ENCODE peak calls at places on chromosome 5, in four cellular contexts. One of them, this sample, is unnamed.

GRCh38 chr5:1888541-1889251 is 6.0 kb upstream of the IRX4 start:
- DNase-seq in fibroblast of the aortic adventitia: no peak
- DNase-seq in brain microvascular endothelial cell: no peak
- DNase-seq in lower lobe of right lung: peak
- DNase-seq in this sample: no peak

GRCh38 chr5:60287174-60287771 is 393.7 kb upstream of the PDE4D start:
- DNase-seq in fibroblast of the aortic adventitia: peak
- DNase-seq in brain microvascular endothelial cell: peak
- DNase-seq in lower lobe of right lung: peak
- DNase-seq in this sample: peak

GRCh38 chr5:31554552-31554951 is 22.5 kb downstream of the C5orf22 start:
- DNase-seq in fibroblast of the aortic adventitia: no peak
- DNase-seq in brain microvascular endothelial cell: no peak
- DNase-seq in lower lobe of right lung: no peak
- DNase-seq in this sample: no peak

GRCh38 chr5:115616892-115617291 is 8.9 kb downstream of the TMED7 start:
- DNase-seq in lower lobe of right lung: no peak
- DNase-seq in fibroblast of the aortic adventitia: no peak
- DNase-seq in brain microvascular endothelial cell: no peak
- DNase-seq in this sample: no peak

GRCh38 chr5:138448481-138449398 is 9.9 kb downstream of the REEP2 start:
- DNase-seq in fibroblast of the aortic adventitia: peak
- DNase-seq in brain microvascular endothelial cell: peak
- DNase-seq in lower lobe of right lung: no peak
- DNase-seq in this sample: peak

GRCh38 chr5:158837908-158838307 is 261.8 kb downstream of the EBF1 start:
- DNase-seq in brain microvascular endothelial cell: no peak
- DNase-seq in lower lobe of right lung: no peak
- DNase-seq in fibroblast of the aortic adventitia: no peak
- DNase-seq in this sample: no peak

GRCh38 chr5:119396265-119396664 is 40.4 kb downstream of the TNFAIP8 start:
- DNase-seq in brain microvascular endothelial cell: no peak
- DNase-seq in lower lobe of right lung: no peak
- DNase-seq in fibroblast of the aortic adventitia: no peak
- DNase-seq in this sample: no peak

GRCh38 chr5:669111-669841 is 23.9 kb downstream of the TPPP start:
- DNase-seq in lower lobe of right lung: peak
- DNase-seq in fibroblast of the aortic adventitia: no peak
- DNase-seq in brain microvascular endothelial cell: peak
- DNase-seq in this sample: peak

GRCh38 chr5:153211052-153211451 is 279.4 kb upstream of the GRIA1 start:
- DNase-seq in brain microvascular endothelial cell: no peak
- DNase-seq in fibroblast of the aortic adventitia: no peak
- DNase-seq in lower lobe of right lung: no peak
- DNase-seq in this sample: no peak

GRCh38 chr5:33840927-33841547 is 50.8 kb downstream of the ADAMTS12 start:
- DNase-seq in lower lobe of right lung: no peak
- DNase-seq in fibroblast of the aortic adventitia: no peak
- DNase-seq in brain microvascular endothelial cell: no peak
- DNase-seq in this sample: no peak

GRCh38 chr5:160930361-160930760 is 78.3 kb upstream of the ATP10B start:
- DNase-seq in brain microvascular endothelial cell: no peak
- DNase-seq in fibroblast of the aortic adventitia: no peak
- DNase-seq in lower lobe of right lung: no peak
- DNase-seq in this sample: no peak

GRCh38 chr5:158773151-158773550 is 326.6 kb downstream of the EBF1 start:
- DNase-seq in lower lobe of right lung: no peak
- DNase-seq in fibroblast of the aortic adventitia: peak
- DNase-seq in brain microvascular endothelial cell: no peak
- DNase-seq in this sample: no peak

GRCh38 chr5:31443572-31443971 is 88.3 kb downstream of the DROSHA start:
- DNase-seq in lower lobe of right lung: no peak
- DNase-seq in fibroblast of the aortic adventitia: no peak
- DNase-seq in brain microvascular endothelial cell: no peak
- DNase-seq in this sample: no peak

GRCh38 chr5:109329296-109330252 is 80.2 kb downstream of the PJA2 start:
- DNase-seq in lower lobe of right lung: no peak
- DNase-seq in brain microvascular endothelial cell: peak
- DNase-seq in fibroblast of the aortic adventitia: peak
- DNase-seq in this sample: peak

GRCh38 chr5:10724799-10725507 is 36.1 kb downstream of the DAP start:
- DNase-seq in fibroblast of the aortic adventitia: peak
- DNase-seq in lower lobe of right lung: no peak
- DNase-seq in brain microvascular endothelial cell: peak
- DNase-seq in this sample: peak

GRCh38 chr5:191036-191948 is at the start of gene LRRC14B:
- DNase-seq in lower lobe of right lung: peak
- DNase-seq in brain microvascular endothelial cell: no peak
- DNase-seq in fibroblast of the aortic adventitia: no peak
- DNase-seq in this sample: no peak

GRCh38 chr5:110869927-110870326 is 131.1 kb downstream of the SLC25A46 start:
- DNase-seq in brain microvascular endothelial cell: no peak
- DNase-seq in fibroblast of the aortic adventitia: no peak
- DNase-seq in lower lobe of right lung: no peak
- DNase-seq in this sample: no peak

GRCh38 chr5:110865400-110866094 is 126.7 kb downstream of the SLC25A46 start:
- DNase-seq in fibroblast of the aortic adventitia: peak
- DNase-seq in lower lobe of right lung: no peak
- DNase-seq in brain microvascular endothelial cell: peak
- DNase-seq in this sample: peak
- TF ChIP-seq CTCF in fibroblast of the aortic adventitia: peak
- TF ChIP-seq CTCF in lower lobe of right lung: peak
- TF ChIP-seq CTCF in brain microvascular endothelial cell: peak
- TF ChIP-seq CTCF in this sample: peak

DNA sequence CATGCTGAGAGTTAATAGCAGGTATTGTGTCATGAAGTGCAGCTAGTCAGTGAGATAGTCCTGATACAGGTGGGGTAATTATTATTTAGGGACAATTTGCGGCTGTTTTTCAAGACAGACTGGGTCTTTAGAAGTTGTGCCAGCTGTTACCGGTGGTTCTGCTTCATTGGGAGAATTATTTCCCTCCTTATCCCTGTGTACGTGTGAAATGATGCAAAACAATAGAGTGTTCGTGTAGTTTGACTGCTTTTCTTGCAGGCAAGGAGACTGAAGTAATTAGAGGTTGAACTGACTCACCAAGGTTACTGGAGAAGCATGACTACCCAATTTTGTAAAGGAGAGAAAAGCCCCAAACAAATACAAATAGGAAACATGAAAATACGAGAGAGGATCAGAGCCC is 101.7 kb downstream of the ARRDC3 start:
- DNase-seq in fibroblast of the aortic adventitia: peak
- DNase-seq in lower lobe of right lung: no peak
- DNase-seq in brain microvascular endothelial cell: no peak
- DNase-seq in this sample: peak
- H3K4me3 ChIP-seq in fibroblast of the aortic adventitia: no peak
- H3K4me3 ChIP-seq in lower lobe of right lung: no peak
- H3K4me3 ChIP-seq in brain microvascular endothelial cell: no peak
- H3K4me3 ChIP-seq in this sample: no peak

GRCh38 chr5:65925601-65926275 is 637 bp upstream of the ERBIN start:
- DNase-seq in lower lobe of right lung: peak
- DNase-seq in brain microvascular endothelial cell: peak
- DNase-seq in fibroblast of the aortic adventitia: peak
- DNase-seq in this sample: peak
- TF ChIP-seq CTCF in lower lobe of right lung: peak
- TF ChIP-seq CTCF in brain microvascular endothelial cell: peak
- TF ChIP-seq CTCF in fibroblast of the aortic adventitia: peak
- TF ChIP-seq CTCF in this sample: peak

DNA sequence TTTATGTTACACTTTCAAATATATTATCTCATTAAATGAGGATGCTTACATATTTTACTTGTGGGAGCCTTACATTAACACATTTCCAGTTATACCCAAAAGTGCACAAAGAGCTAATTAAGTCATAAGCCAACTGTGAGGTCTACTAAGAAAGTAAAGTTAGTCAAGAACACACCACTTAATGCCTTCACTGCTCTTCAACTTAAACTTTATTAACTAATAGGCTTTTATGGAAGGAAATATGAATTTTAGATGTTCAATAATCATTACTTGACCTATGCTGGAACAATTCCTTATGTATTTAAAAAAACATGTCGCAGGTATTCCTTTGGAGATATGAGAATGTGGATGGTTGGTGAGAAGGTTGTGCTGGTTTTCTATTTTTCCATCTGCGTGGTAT is 3.4 kb downstream of the ST8SIA4 start:
- DNase-seq in lower lobe of right lung: no peak
- DNase-seq in fibroblast of the aortic adventitia: no peak
- DNase-seq in brain microvascular endothelial cell: no peak
- DNase-seq in this sample: no peak
- H3K4me3 ChIP-seq in lower lobe of right lung: peak
- H3K4me3 ChIP-seq in fibroblast of the aortic adventitia: no peak
- H3K4me3 ChIP-seq in brain microvascular endothelial cell: no peak
- H3K4me3 ChIP-seq in this sample: no peak

DNA sequence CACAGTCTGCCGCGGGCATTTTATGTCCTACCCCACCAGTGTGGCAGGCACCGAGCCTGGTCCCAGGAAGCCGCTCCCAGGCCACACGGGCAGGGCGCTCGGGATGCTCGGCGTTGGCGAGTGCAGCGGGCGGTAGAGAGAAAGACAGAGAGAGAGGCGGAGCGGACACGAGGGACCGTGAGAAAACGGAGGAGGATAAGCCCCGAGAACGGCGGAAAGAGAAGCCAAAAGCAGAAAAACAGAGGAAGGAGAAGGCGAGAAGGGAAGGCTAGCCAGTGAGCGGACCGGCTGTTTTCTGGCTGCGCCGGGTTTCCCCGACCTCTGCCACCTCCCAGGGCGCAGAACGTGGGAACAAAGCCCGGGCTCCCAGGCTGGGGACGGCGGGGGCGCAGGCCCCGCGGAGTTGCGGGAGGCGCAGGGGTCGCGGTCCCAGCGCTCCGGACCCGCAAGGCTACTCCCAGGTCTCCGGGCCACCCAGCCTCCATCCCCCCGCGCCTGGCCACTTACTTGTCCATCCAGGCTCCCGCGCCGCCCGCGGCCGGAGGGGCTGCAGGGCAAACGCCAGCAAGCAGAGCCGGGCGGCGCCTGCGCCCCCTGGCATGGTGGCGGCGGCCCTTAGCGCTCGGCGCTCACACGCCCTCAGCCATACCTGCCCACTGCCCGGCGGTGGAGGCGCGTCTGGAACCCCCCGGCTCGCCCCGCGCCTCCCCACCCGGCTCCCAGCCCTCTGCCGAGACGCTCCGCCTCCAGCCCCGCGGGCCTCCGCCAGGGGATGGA is at the start of gene ADAM19:
- DNase-seq in brain microvascular endothelial cell: no peak
- DNase-seq in fibroblast of the aortic adventitia: peak
- DNase-seq in lower lobe of right lung: peak
- DNase-seq in this sample: peak
- TF ChIP-seq CTCF in brain microvascular endothelial cell: no peak
- TF ChIP-seq CTCF in fibroblast of the aortic adventitia: no peak
- TF ChIP-seq CTCF in lower lobe of right lung: no peak
- TF ChIP-seq CTCF in this sample: no peak

GRCh38 chr5:44911501-44911900 is 102.8 kb downstream of the MRPS30 start:
- DNase-seq in fibroblast of the aortic adventitia: no peak
- DNase-seq in lower lobe of right lung: no peak
- DNase-seq in brain microvascular endothelial cell: no peak
- DNase-seq in this sample: no peak
- H3K4me3 ChIP-seq in fibroblast of the aortic adventitia: no peak
- H3K4me3 ChIP-seq in lower lobe of right lung: no peak
- H3K4me3 ChIP-seq in brain microvascular endothelial cell: no peak
- H3K4me3 ChIP-seq in this sample: no peak

GRCh38 chr5:179678238-179679013 is 2.4 kb downstream of the CBY3 start:
- DNase-seq in lower lobe of right lung: peak
- DNase-seq in fibroblast of the aortic adventitia: peak
- DNase-seq in brain microvascular endothelial cell: peak
- DNase-seq in this sample: peak

GRCh38 chr5:179680014-179680779 is 637 bp downstream of the CBY3 start:
- DNase-seq in fibroblast of the aortic adventitia: no peak
- DNase-seq in lower lobe of right lung: no peak
- DNase-seq in brain microvascular endothelial cell: no peak
- DNase-seq in this sample: no peak

GRCh38 chr5:179680780-179681411 is at the start of gene CBY3:
- DNase-seq in lower lobe of right lung: no peak
- DNase-seq in brain microvascular endothelial cell: no peak
- DNase-seq in fibroblast of the aortic adventitia: peak
- DNase-seq in this sample: peak

GRCh38 chr5:179679014-179679674 is 1.7 kb downstream of the CBY3 start:
- DNase-seq in lower lobe of right lung: peak
- DNase-seq in brain microvascular endothelial cell: peak
- DNase-seq in fibroblast of the aortic adventitia: peak
- DNase-seq in this sample: peak
- TF ChIP-seq CTCF in lower lobe of right lung: peak
- TF ChIP-seq CTCF in brain microvascular endothelial cell: peak
- TF ChIP-seq CTCF in fibroblast of the aortic adventitia: peak
- TF ChIP-seq CTCF in this sample: peak

DNA sequence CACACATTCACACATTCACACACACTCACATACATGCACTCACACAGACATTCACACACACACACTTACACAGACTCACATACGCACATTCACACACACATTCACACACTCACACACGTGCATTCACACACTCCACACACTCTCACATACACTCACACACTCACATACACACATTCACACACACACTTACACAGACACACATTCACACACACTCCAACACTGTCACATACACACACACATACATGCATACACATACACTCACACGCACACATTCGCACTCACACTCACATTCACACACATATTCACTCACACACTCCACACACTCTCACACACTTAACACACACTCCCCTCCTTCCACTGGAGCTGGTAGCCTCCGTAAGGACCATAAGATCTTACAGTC is 26.2 kb downstream of the CAMK2A start:
- DNase-seq in fibroblast of the aortic adventitia: no peak
- DNase-seq in lower lobe of right lung: no peak
- DNase-seq in brain microvascular endothelial cell: no peak
- DNase-seq in this sample: no peak
- H3K4me3 ChIP-seq in fibroblast of the aortic adventitia: no peak
- H3K4me3 ChIP-seq in lower lobe of right lung: no peak
- H3K4me3 ChIP-seq in brain microvascular endothelial cell: no peak
- H3K4me3 ChIP-seq in this sample: no peak

DNA sequence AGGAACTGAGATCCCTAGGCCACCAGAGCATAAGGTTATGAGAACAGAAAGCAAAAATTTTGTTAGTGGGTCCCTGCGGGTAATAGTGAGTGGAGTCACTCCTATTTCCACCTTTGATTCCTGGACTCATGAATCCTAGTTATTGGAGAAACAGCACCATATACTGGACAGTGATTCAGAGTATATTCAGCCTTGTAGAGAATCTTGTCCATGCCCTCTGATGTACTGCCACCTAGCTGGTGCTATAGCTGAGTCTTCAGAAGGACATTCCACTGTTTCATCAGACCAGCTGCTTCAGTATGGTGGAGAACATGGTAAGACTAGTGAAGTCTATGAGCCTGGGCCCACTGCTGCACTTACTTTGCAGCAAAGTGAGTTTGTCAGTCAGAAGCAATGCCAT is 25.0 kb upstream of the ITGA2 start:
- DNase-seq in lower lobe of right lung: no peak
- DNase-seq in fibroblast of the aortic adventitia: no peak
- DNase-seq in brain microvascular endothelial cell: no peak
- DNase-seq in this sample: no peak
- TF ChIP-seq CTCF in lower lobe of right lung: no peak
- TF ChIP-seq CTCF in fibroblast of the aortic adventitia: peak
- TF ChIP-seq CTCF in brain microvascular endothelial cell: peak
- TF ChIP-seq CTCF in this sample: no peak